ENCODE peak calls at places on chromosomes 6 and 20, in four cellular contexts. C, V, P and J are unnamed samples.

GRCh38 chr6:39166918-39167301 is 51.9 kb upstream of the SAYSD1 start:
- DNase-seq in C (no peak), V (peak; percentile 22), P (no peak), J (no peak)

GRCh38 chr6:138107078-138107751 is at the start of gene PERP:
- DNase-seq in C (peak; percentile 90), V (no peak), P (peak; percentile 66), J (peak; percentile 85)

GRCh38 chr20:38873050-38873581 is 53.1 kb upstream of the FAM83D start:
- DNase-seq in C (peak; percentile 92), V (no peak), P (peak; percentile 75), J (peak; percentile 77)

GRCh38 chr20:38673731-38674177 is 50.5 kb upstream of the SLC32A1 start:
- DNase-seq in C (no peak), V (no peak), P (no peak), J (peak; percentile 78)

GRCh38 chr6:137013031-137013430 is 31.7 kb downstream of the IL20RA start:
- DNase-seq in C (no peak), V (no peak), P (no peak), J (no peak)

GRCh38 chr6:43986177-43986825 is 141.0 kb downstream of the MRPL14 start:
- DNase-seq in C (no peak), V (no peak), P (no peak), J (no peak)

GRCh38 chr6:73722318-73723060 is 26.5 kb downstream of the CD109 start:
- DNase-seq in C (no peak), V (no peak), P (no peak), J (no peak)

GRCh38 chr20:20184149-20184548 is 131.8 kb downstream of the CFAP61 start:
- DNase-seq in C (no peak), V (no peak), P (no peak), J (no peak)

GRCh38 chr20:50580016-50580747 is 70.0 kb downstream of the PTPN1 start:
- DNase-seq in C (peak; percentile 79), V (no peak), P (peak; percentile 47), J (peak; percentile 80)

GRCh38 chr6:157481865-157482249 is 100.9 kb downstream of the ZDHHC14 start:
- DNase-seq in C (no peak), V (no peak), P (no peak), J (no peak)

GRCh38 chr20:46634528-46634927 is 16.7 kb downstream of the SLC13A3 start:
- DNase-seq in C (no peak), V (no peak), P (no peak), J (peak; percentile 63)